ENCODE peak calls at places on chromosomes 4 and X, in seven cellular contexts. One of them, this sample, is unnamed.

GRCh38 chr4:73998040-73999011 is at the start of gene CXCL5:
- ATAC-seq in RWPE2: no peak
- ATAC-seq in heart right ventricle: peak
- ATAC-seq in upper lobe of right lung: peak
- ATAC-seq in CD8-positive, alpha-beta T cell: no peak
- ATAC-seq in CD4-positive, alpha-beta T cell: no peak
- ATAC-seq in GM23338: peak
- ATAC-seq in this sample: no peak

GRCh38 chr4:155629183-155629825 is 37.3 kb upstream of the GUCY1A1 start:
- ATAC-seq in RWPE2: no peak
- ATAC-seq in heart right ventricle: no peak
- ATAC-seq in upper lobe of right lung: no peak
- ATAC-seq in CD8-positive, alpha-beta T cell: no peak
- ATAC-seq in CD4-positive, alpha-beta T cell: no peak
- ATAC-seq in GM23338: no peak
- ATAC-seq in this sample: no peak

GRCh38 chrX:23981222-23981621 is 45.8 kb downstream of the KLHL15 start:
- ATAC-seq in RWPE2: no peak
- ATAC-seq in heart right ventricle: no peak
- ATAC-seq in upper lobe of right lung: no peak
- ATAC-seq in CD8-positive, alpha-beta T cell: no peak
- ATAC-seq in CD4-positive, alpha-beta T cell: no peak
- ATAC-seq in GM23338: peak
- ATAC-seq in this sample: no peak

GRCh38 chr4:108544504-108544903 is 75.9 kb upstream of the RPL34 start:
- ATAC-seq in RWPE2: peak
- ATAC-seq in heart right ventricle: no peak
- ATAC-seq in upper lobe of right lung: no peak
- ATAC-seq in CD8-positive, alpha-beta T cell: no peak
- ATAC-seq in CD4-positive, alpha-beta T cell: no peak
- ATAC-seq in GM23338: no peak
- ATAC-seq in this sample: no peak

GRCh38 chr4:149699642-149700041 is 116.0 kb downstream of the IQCM start:
- ATAC-seq in RWPE2: no peak
- ATAC-seq in heart right ventricle: no peak
- ATAC-seq in upper lobe of right lung: no peak
- ATAC-seq in CD8-positive, alpha-beta T cell: no peak
- ATAC-seq in CD4-positive, alpha-beta T cell: no peak
- ATAC-seq in GM23338: peak
- ATAC-seq in this sample: no peak

GRCh38 chr4:140756292-140757219 is at the start of gene TBC1D9:
- ATAC-seq in RWPE2: peak
- ATAC-seq in heart right ventricle: peak
- ATAC-seq in upper lobe of right lung: peak
- ATAC-seq in CD8-positive, alpha-beta T cell: no peak
- ATAC-seq in CD4-positive, alpha-beta T cell: no peak
- ATAC-seq in GM23338: peak
- ATAC-seq in this sample: peak

GRCh38 chr4:125522992-125523391 is 208.2 kb downstream of the FAT4 start:
- ATAC-seq in RWPE2: no peak
- ATAC-seq in heart right ventricle: no peak
- ATAC-seq in upper lobe of right lung: no peak
- ATAC-seq in CD8-positive, alpha-beta T cell: no peak
- ATAC-seq in CD4-positive, alpha-beta T cell: no peak
- ATAC-seq in GM23338: peak
- ATAC-seq in this sample: no peak

GRCh38 chr4:109290918-109291317 is 11.5 kb downstream of the COL25A1 start:
- ATAC-seq in RWPE2: no peak
- ATAC-seq in heart right ventricle: peak
- ATAC-seq in upper lobe of right lung: no peak
- ATAC-seq in CD8-positive, alpha-beta T cell: no peak
- ATAC-seq in CD4-positive, alpha-beta T cell: no peak
- ATAC-seq in GM23338: no peak
- ATAC-seq in this sample: no peak

GRCh38 chr4:151669990-151670389 is 90.8 kb downstream of the GATB start:
- ATAC-seq in RWPE2: no peak
- ATAC-seq in heart right ventricle: no peak
- ATAC-seq in upper lobe of right lung: no peak
- ATAC-seq in CD8-positive, alpha-beta T cell: no peak
- ATAC-seq in CD4-positive, alpha-beta T cell: no peak
- ATAC-seq in GM23338: no peak
- ATAC-seq in this sample: no peak

GRCh38 chr4:10730019-10730418 is 45.5 kb upstream of the CLNK start:
- ATAC-seq in RWPE2: no peak
- ATAC-seq in heart right ventricle: no peak
- ATAC-seq in upper lobe of right lung: no peak
- ATAC-seq in CD8-positive, alpha-beta T cell: no peak
- ATAC-seq in CD4-positive, alpha-beta T cell: no peak
- ATAC-seq in GM23338: no peak
- ATAC-seq in this sample: no peak

GRCh38 chr4:10731690-10732089 is 47.1 kb upstream of the CLNK start:
- ATAC-seq in RWPE2: no peak
- ATAC-seq in heart right ventricle: no peak
- ATAC-seq in upper lobe of right lung: no peak
- ATAC-seq in CD8-positive, alpha-beta T cell: no peak
- ATAC-seq in CD4-positive, alpha-beta T cell: no peak
- ATAC-seq in GM23338: no peak
- ATAC-seq in this sample: no peak

GRCh38 chr4:10731162-10731561 is 46.6 kb upstream of the CLNK start:
- ATAC-seq in RWPE2: no peak
- ATAC-seq in heart right ventricle: no peak
- ATAC-seq in upper lobe of right lung: no peak
- ATAC-seq in CD8-positive, alpha-beta T cell: no peak
- ATAC-seq in CD4-positive, alpha-beta T cell: no peak
- ATAC-seq in GM23338: no peak
- ATAC-seq in this sample: no peak

GRCh38 chr4:10729366-10729765 is 44.8 kb upstream of the CLNK start:
- ATAC-seq in RWPE2: no peak
- ATAC-seq in heart right ventricle: no peak
- ATAC-seq in upper lobe of right lung: no peak
- ATAC-seq in CD8-positive, alpha-beta T cell: no peak
- ATAC-seq in CD4-positive, alpha-beta T cell: no peak
- ATAC-seq in GM23338: no peak
- ATAC-seq in this sample: no peak

DNA sequence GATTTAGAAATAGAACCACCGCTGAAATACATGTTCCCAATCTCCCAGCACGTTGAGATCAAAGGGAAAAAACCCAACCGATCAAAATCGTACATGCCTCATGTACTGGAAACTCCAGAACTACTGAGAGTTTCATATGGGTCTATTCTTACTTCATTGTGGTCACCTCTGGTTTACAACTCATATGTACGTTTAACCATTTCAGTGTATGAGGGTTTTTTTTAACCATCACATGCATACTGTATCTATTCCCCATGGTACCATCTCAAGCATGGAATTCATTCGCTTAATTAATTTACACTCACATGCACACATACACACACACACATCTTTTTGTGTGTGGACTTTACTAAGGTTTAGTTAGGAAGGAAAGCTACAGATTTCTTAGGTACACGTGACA is 46.0 kb upstream of the CLNK start:
- ATAC-seq in RWPE2: no peak
- ATAC-seq in heart right ventricle: no peak
- ATAC-seq in upper lobe of right lung: no peak
- ATAC-seq in CD8-positive, alpha-beta T cell: no peak
- ATAC-seq in CD4-positive, alpha-beta T cell: no peak
- ATAC-seq in GM23338: no peak
- ATAC-seq in this sample: no peak
- H3K27ac ChIP-seq in RWPE2: no peak
- H3K27ac ChIP-seq in heart right ventricle: no peak
- H3K27ac ChIP-seq in upper lobe of right lung: no peak
- H3K27ac ChIP-seq in CD8-positive, alpha-beta T cell: no peak
- H3K27ac ChIP-seq in CD4-positive, alpha-beta T cell: no peak
- H3K27ac ChIP-seq in GM23338: no peak
- H3K27ac ChIP-seq in this sample: no peak

GRCh38 chr4:47442980-47443379 is 20.5 kb downstream of the COMMD8 start:
- ATAC-seq in RWPE2: no peak
- ATAC-seq in heart right ventricle: no peak
- ATAC-seq in upper lobe of right lung: peak
- ATAC-seq in CD8-positive, alpha-beta T cell: no peak
- ATAC-seq in CD4-positive, alpha-beta T cell: no peak
- ATAC-seq in GM23338: no peak
- ATAC-seq in this sample: no peak
- H3K27ac ChIP-seq in RWPE2: no peak
- H3K27ac ChIP-seq in heart right ventricle: no peak
- H3K27ac ChIP-seq in upper lobe of right lung: no peak
- H3K27ac ChIP-seq in CD8-positive, alpha-beta T cell: no peak
- H3K27ac ChIP-seq in CD4-positive, alpha-beta T cell: no peak
- H3K27ac ChIP-seq in GM23338: no peak
- H3K27ac ChIP-seq in this sample: no peak

GRCh38 chrX:56766554-56767412 is 37.7 kb downstream of the NBDY start:
- ATAC-seq in RWPE2: no peak
- ATAC-seq in heart right ventricle: no peak
- ATAC-seq in upper lobe of right lung: no peak
- ATAC-seq in CD8-positive, alpha-beta T cell: no peak
- ATAC-seq in CD4-positive, alpha-beta T cell: no peak
- ATAC-seq in GM23338: no peak
- ATAC-seq in this sample: no peak

GRCh38 chrX:56764975-56765791 is 36.1 kb downstream of the NBDY start:
- ATAC-seq in RWPE2: no peak
- ATAC-seq in heart right ventricle: no peak
- ATAC-seq in upper lobe of right lung: no peak
- ATAC-seq in CD8-positive, alpha-beta T cell: peak
- ATAC-seq in CD4-positive, alpha-beta T cell: peak
- ATAC-seq in GM23338: no peak
- ATAC-seq in this sample: no peak

GRCh38 chrX:56763556-56764152 is 34.6 kb downstream of the NBDY start:
- ATAC-seq in RWPE2: no peak
- ATAC-seq in heart right ventricle: no peak
- ATAC-seq in upper lobe of right lung: no peak
- ATAC-seq in CD8-positive, alpha-beta T cell: no peak
- ATAC-seq in CD4-positive, alpha-beta T cell: no peak
- ATAC-seq in GM23338: no peak
- ATAC-seq in this sample: peak

GRCh38 chrX:56764153-56764974 is 35.3 kb downstream of the NBDY start:
- ATAC-seq in RWPE2: peak
- ATAC-seq in heart right ventricle: peak
- ATAC-seq in upper lobe of right lung: peak
- ATAC-seq in CD8-positive, alpha-beta T cell: peak
- ATAC-seq in CD4-positive, alpha-beta T cell: peak
- ATAC-seq in GM23338: peak
- ATAC-seq in this sample: peak

DNA sequence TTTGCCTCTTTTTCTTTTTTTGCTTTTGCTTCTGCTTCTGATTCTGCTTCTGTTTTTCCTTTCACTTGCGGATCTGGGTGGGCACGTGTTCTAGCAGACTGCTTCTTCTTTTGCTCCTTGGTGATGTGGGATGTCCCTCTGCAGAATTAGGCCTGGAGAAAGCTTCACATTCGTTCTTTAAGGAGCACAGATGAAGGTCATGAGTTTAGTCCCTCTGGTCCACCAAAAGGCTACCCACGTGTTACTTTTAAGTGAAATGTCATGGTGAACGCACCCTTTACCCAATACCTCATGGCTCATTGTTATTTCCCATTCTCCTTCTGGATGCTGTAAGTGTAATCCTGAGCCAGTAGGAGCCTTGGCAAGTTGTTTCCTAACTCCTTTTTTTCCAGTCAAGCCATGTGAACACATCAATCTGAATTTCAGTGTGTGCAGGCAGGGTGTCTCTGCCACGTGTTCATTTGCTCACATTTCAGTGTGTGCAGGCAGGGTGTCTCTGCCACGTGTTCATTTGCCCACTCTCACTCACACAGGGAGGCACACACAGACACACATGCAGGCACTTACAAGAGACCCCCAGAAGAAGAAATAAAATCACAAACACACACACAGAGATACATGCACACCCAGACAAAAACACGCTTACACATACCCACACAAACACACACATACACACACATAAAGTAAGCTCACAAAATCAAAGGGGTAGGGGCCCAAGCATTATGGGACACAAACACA is 36.9 kb downstream of the NBDY start:
- ATAC-seq in RWPE2: no peak
- ATAC-seq in heart right ventricle: no peak
- ATAC-seq in upper lobe of right lung: peak
- ATAC-seq in CD8-positive, alpha-beta T cell: no peak
- ATAC-seq in CD4-positive, alpha-beta T cell: no peak
- ATAC-seq in GM23338: no peak
- ATAC-seq in this sample: no peak
- H3K27ac ChIP-seq in RWPE2: no peak
- H3K27ac ChIP-seq in heart right ventricle: no peak
- H3K27ac ChIP-seq in upper lobe of right lung: no peak
- H3K27ac ChIP-seq in CD8-positive, alpha-beta T cell: peak
- H3K27ac ChIP-seq in CD4-positive, alpha-beta T cell: peak
- H3K27ac ChIP-seq in GM23338: no peak
- H3K27ac ChIP-seq in this sample: no peak

DNA sequence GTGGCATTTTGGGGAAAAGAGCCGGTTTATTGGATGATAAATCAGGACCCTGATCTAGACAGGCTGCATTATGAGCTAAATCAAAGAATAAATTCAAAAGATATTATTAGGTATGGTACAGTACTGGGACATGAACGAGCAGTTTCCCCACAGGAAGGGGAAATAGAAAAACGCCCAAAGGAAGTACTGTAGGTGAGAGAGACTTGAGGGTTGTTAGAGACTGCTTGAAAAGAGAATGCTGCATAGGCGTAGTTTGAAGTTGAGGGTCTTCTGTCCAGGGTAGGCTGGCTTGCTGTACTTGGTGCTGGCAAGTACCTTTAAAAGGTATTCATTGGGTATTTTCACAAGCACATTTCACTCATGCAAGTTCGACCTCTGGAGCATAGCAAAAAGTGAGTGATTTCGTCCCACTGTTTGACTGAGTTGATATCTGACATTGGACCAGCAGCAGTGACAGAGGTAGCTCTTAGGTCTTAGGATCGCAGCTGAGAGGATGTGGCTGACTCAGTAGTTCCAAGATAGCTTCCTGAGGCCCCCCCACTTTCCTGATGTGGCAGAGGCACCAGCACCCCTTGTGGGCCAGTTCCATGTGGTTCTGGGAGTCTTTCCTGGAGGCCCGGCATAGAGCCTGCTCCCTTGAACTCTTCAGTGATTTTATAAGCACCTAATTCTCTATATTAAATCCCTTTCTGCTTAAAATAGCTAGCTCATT is 64.3 kb downstream of the TMEM131L start:
- ATAC-seq in RWPE2: no peak
- ATAC-seq in heart right ventricle: peak
- ATAC-seq in upper lobe of right lung: no peak
- ATAC-seq in CD8-positive, alpha-beta T cell: peak
- ATAC-seq in CD4-positive, alpha-beta T cell: peak
- ATAC-seq in GM23338: peak
- ATAC-seq in this sample: peak
- H3K27ac ChIP-seq in RWPE2: no peak
- H3K27ac ChIP-seq in heart right ventricle: peak
- H3K27ac ChIP-seq in upper lobe of right lung: no peak
- H3K27ac ChIP-seq in CD8-positive, alpha-beta T cell: no peak
- H3K27ac ChIP-seq in CD4-positive, alpha-beta T cell: peak
- H3K27ac ChIP-seq in GM23338: no peak
- H3K27ac ChIP-seq in this sample: no peak